ENCODE peak calls at places on chromosomes 11 and 22, in eight cellular contexts. R, U, Q, A, L, B, Y and F are unnamed samples. For H3K36me3 and H3K4me1, the result is how much of the 10 kb centered on the place peaks cover.

GRCh38 chr22:39314251-39314971 is 5.0 kb downstream of the RPL3 start:
- DNase-seq in Q (no peak), R (no peak), U (no peak), L (no peak), A (no peak), Y (no peak), B (no peak), F (no peak)

GRCh38 chr11:46273511-46274205 is 3.8 kb upstream of the CREB3L1 start:
- DNase-seq in U (no peak), L (no peak), A (peak), Y (no peak), Q (no peak), B (no peak), R (no peak), F (peak)

GRCh38 chr11:70833554-70833953 is 418.8 kb downstream of the SHANK2 start:
- DNase-seq in R (no peak), A (no peak), Q (no peak), Y (no peak), L (no peak), U (no peak), B (no peak), F (no peak)

GRCh38 chr11:29629281-29629680 is 387.5 kb downstream of the KCNA4 start:
- DNase-seq in B (no peak), Q (no peak), L (no peak), R (no peak), A (no peak), U (no peak), Y (no peak), F (no peak)

GRCh38 chr11:115656041-115656440 is 151.8 kb upstream of the CADM1 start:
- DNase-seq in U (no peak), B (no peak), L (no peak), Y (no peak), R (no peak), A (no peak), Q (no peak), F (no peak)

GRCh38 chr11:124886476-124886875 is 11.2 kb downstream of the ROBO4 start:
- DNase-seq in B (no peak), Q (peak), R (peak), L (no peak), Y (peak), A (no peak), U (no peak), F (no peak)

GRCh38 chr22:45579306-45579705 is 76.6 kb downstream of the FBLN1 start:
- DNase-seq in Q (no peak), R (no peak), Y (no peak), U (no peak), L (no peak), A (no peak), B (no peak), F (peak)

GRCh38 chr11:130850185-130850944 is 65.9 kb downstream of the SNX19 start:
- DNase-seq in A (no peak), Q (no peak), U (no peak), L (no peak), R (no peak), Y (no peak), B (no peak), F (no peak)

GRCh38 chr11:67282155-67282875 is 6.8 kb upstream of the ANKRD13D start:
- DNase-seq in L (no peak), U (no peak), Y (no peak), B (no peak), A (no peak), R (no peak), Q (peak), F (peak)

GRCh38 chr11:31810779-31811647 is at the start of gene PAX6:
- DNase-seq in R (peak), A (no peak), L (no peak), Y (no peak), B (peak), Q (peak), U (no peak), F (peak)

GRCh38 chr11:7973011-7973410 is 7.8 kb upstream of the NLRP10 start:
- DNase-seq in A (no peak), U (no peak), B (no peak), R (no peak), Y (no peak), L (no peak), Q (no peak), F (no peak)

GRCh38 chr11:35990816-35991215 is 47.0 kb downstream of the LDLRAD3 start:
- DNase-seq in Y (no peak), R (no peak), L (no peak), B (no peak), Q (no peak), A (no peak), U (no peak), F (no peak)

GRCh38 chr11:47992959-47993820 is 12.8 kb downstream of the PTPRJ start:
- DNase-seq in A (no peak), B (no peak), Q (no peak), L (no peak), R (no peak), Y (no peak), U (peak), F (peak)

GRCh38 chr22:19970479-19971275 is 29.1 kb upstream of the TXNRD2 start:
- DNase-seq in Y (no peak), R (peak), Q (peak), L (no peak), B (no peak), A (peak), U (no peak), F (peak)

GRCh38 chr11:103281301-103281700 is 172.1 kb downstream of the DYNC2H1 start:
- DNase-seq in Y (no peak), Q (no peak), R (no peak), U (no peak), B (no peak), L (no peak), A (no peak), F (no peak)

GRCh38 chr11:78742430-78742829 is 167.8 kb upstream of the NARS2 start:
- DNase-seq in B (no peak), L (no peak), Q (no peak), R (no peak), Y (no peak), A (peak), U (no peak), F (no peak)

DNA sequence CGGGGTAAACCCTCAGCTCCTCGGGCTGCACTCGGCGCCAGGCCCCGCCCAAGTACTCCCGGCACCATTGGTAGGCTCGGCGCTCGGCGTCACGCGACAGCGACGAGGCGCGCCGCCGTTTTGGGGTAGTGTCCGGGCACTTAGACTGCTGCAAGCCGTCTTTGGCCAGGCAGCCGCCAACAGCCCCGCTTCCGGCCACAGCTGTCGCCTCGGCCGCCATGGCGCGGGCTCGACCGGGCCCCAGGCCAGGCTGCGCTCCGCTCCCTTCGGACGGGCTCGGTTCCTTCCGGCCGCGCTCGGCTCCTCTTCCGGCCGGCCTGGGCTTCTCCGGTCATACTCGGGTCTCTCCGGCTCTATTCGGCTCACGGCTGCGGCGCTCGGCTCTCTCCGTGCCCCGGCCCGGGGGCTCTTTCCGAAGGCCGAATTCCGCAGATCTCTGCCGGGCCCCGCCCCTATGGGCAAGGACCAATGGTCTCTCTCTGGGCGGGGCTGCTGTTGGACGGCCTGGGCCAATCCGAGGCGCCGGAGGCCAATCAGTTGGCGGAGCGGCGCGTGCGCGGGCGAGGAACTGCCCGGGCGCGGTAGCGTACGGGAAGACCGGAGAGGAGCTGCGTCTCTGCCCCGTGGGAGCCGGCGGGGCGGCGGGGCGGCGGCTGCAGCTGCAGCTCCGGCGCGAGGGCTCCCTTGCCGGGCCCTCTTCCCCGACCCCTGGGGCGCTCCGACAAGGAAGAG is at the start of gene CHKB:
- DNase-seq in L (peak), Y (peak), U (peak), R (peak), Q (peak), A (peak), B (peak), F (peak)
- TF ChIP-seq POLR2AphosphoS5 in L (peak), Y (no peak), U (peak), R (peak), Q (peak), A (peak), B (peak), F (peak)

DNA sequence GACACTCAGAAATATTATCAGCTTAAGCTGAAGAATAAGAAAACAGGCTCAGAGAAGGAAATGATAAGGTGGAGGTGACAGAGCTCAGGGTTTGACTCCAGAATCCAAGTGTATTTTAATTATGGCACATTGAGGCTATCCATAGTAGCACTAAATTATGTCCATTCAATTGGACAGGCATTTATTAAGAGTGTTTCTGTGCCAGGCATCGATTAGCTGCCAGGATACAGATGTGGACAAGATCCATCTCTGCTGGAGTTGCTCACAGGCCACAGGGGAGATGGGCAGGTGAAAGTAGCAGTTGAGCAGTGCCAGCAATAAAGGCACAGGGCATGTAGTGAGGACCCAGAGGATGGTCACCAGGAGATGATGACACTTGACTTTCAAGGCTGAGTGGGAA is 592.5 kb downstream of the INSC start:
- DNase-seq in R (peak), Y (no peak), B (no peak), L (no peak), U (no peak), A (no peak), Q (no peak), F (no peak)
- H3K36me3 ChIP-seq in R (under half), Y (under half), B (under half), L (under half), U (under half), A (under half), Q (under half), F (under half)

GRCh38 chr11:13294771-13295579 is 17.4 kb downstream of the BMAL1 start:
- DNase-seq in Q (no peak), B (no peak), Y (no peak), R (no peak), L (no peak), U (no peak), A (no peak), F (no peak)

GRCh38 chr11:13297917-13298356 is 20.3 kb downstream of the BMAL1 start:
- DNase-seq in Q (no peak), U (no peak), R (no peak), A (no peak), Y (peak), B (no peak), L (no peak), F (peak)

GRCh38 chr11:13294178-13294577 is 16.6 kb downstream of the BMAL1 start:
- DNase-seq in L (no peak), B (no peak), U (no peak), R (no peak), A (no peak), Q (no peak), Y (no peak), F (no peak)

GRCh38 chr11:13298765-13299164 is 21.2 kb downstream of the BMAL1 start:
- DNase-seq in Q (no peak), Y (peak), A (no peak), U (no peak), L (no peak), R (peak), B (no peak), F (peak)

GRCh38 chr11:13297308-13297916 is 19.8 kb downstream of the BMAL1 start:
- DNase-seq in B (no peak), A (no peak), U (no peak), R (no peak), L (no peak), Y (peak), Q (no peak), F (peak)
- H3K4me1 ChIP-seq in B (under half), A (under half), U (under half), R (under half), L (under half), Y (under half), Q (under half), F (half or more)

DNA sequence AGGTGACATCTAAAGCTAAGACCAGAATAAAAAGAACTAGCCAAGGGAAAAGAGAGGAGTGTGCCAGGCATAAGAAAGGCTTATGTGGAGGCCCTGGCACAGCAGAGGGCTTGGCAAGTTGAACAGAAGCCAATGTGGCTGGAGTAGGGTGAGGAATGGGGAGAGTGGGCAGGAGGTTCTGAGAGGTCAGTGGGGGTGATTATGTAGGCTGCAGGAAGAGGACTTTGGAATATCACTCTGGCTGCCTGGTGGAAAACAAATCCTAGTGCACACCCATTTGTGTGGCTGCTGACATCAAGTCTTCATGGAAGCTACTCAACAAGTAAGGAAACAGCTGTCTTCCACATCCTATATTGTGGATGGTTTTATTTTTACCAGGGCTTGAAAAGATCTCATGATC is 3.5 kb downstream of the MRPL16 start:
- DNase-seq in A (no peak), B (no peak), U (no peak), Y (no peak), R (no peak), Q (no peak), L (no peak), F (no peak)
- TF ChIP-seq POLR2AphosphoS5 in A (no peak), B (no peak), U (no peak), Y (no peak), R (no peak), Q (no peak), L (peak), F (no peak)

GRCh38 chr22:41916745-41917358 is 2.0 kb upstream of the SHISA8 start:
- DNase-seq in Y (no peak), A (no peak), U (no peak), L (no peak), B (no peak), R (no peak), Q (no peak), F (peak)

GRCh38 chr22:41919357-41920224 is 4.7 kb upstream of the SHISA8 start:
- DNase-seq in R (peak), A (peak), Y (no peak), B (peak), Q (no peak), U (no peak), L (peak), F (peak)

GRCh38 chr22:41915783-41916493 is 1.1 kb upstream of the SHISA8 start:
- DNase-seq in L (no peak), A (no peak), U (no peak), Y (no peak), B (no peak), R (no peak), Q (no peak), F (no peak)

GRCh38 chr22:41917375-41917905 is 2.6 kb upstream of the SHISA8 start:
- DNase-seq in Y (no peak), Q (no peak), A (no peak), U (no peak), L (no peak), R (no peak), B (no peak), F (peak)

GRCh38 chr22:41917906-41918791 is 3.3 kb upstream of the SHISA8 start:
- DNase-seq in R (no peak), B (no peak), A (no peak), U (no peak), Y (no peak), L (no peak), Q (no peak), F (peak)
- H3K36me3 ChIP-seq in R (under half), B (under half), A (under half), U (under half), Y (under half), L (under half), Q (under half), F (under half)

GRCh38 chr11:82996966-82997606 is 74.6 kb downstream of the RAB30 start:
- DNase-seq in Y (no peak), U (no peak), R (no peak), Q (no peak), L (no peak), A (peak), B (peak), F (no peak)

GRCh38 chr11:82995754-82996398 is 75.8 kb downstream of the RAB30 start:
- DNase-seq in B (no peak), L (no peak), A (no peak), Y (no peak), U (no peak), R (no peak), Q (no peak), F (no peak)

GRCh38 chr11:83000381-83000780 is 71.3 kb downstream of the RAB30 start:
- DNase-seq in L (no peak), B (no peak), Y (no peak), U (no peak), Q (no peak), A (no peak), R (no peak), F (no peak)

GRCh38 chr11:82999232-82999631 is 72.5 kb downstream of the RAB30 start:
- DNase-seq in Q (no peak), U (no peak), B (no peak), L (no peak), A (no peak), R (no peak), Y (no peak), F (no peak)

DNA sequence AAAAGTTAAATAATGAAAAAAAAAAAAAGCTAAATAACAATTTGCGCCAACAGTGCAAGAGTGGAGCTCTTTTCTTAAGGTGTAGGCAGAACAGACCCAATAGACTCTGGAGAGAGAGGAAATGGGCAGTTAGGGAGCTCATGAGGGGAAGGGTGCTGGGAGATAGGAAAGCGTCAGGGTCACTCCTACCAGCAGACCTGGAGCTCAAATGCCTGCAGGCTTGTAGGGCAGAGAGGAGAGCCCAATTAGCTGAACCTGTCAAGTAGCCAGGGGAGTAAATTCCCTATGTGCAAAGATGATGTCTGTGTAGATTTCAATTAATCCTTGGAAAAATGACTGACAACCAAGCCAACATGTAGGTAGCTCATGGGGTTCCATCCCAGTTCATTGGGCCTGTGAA is 73.0 kb downstream of the RAB30 start:
- DNase-seq in Y (no peak), Q (no peak), A (no peak), B (no peak), R (no peak), L (no peak), U (no peak), F (no peak)
- H3K4me1 ChIP-seq in Y (under half), Q (under half), A (under half), B (under half), R (under half), L (under half), U (under half), F (under half)